ENCODE peak calls at places on chromosomes 1 and 21, in six cellular contexts. One of them, this sample, is unnamed.
A peak's percentile ranks its signal among the peaks of the same experiment; 100 is the strongest.

GRCh38 chr1:32924881-32925344 is 23.7 kb upstream of the TMEM54 start:
- DNase-seq in astrocyte: no peak
- DNase-seq in PC-3: no peak
- DNase-seq in IMR-90: no peak
- DNase-seq in fibroblast of lung: no peak
- DNase-seq in HCT116: no peak
- DNase-seq in this sample: no peak

GRCh38 chr1:232471250-232471649 is 158.7 kb downstream of the SIPA1L2 start:
- DNase-seq in astrocyte: no peak
- DNase-seq in PC-3: peak; percentile 83
- DNase-seq in IMR-90: no peak
- DNase-seq in fibroblast of lung: no peak
- DNase-seq in HCT116: no peak
- DNase-seq in this sample: no peak

GRCh38 chr1:76048194-76048593 is 26.4 kb upstream of the ST6GALNAC3 start:
- DNase-seq in astrocyte: no peak
- DNase-seq in PC-3: no peak
- DNase-seq in IMR-90: no peak
- DNase-seq in fibroblast of lung: no peak
- DNase-seq in HCT116: no peak
- DNase-seq in this sample: no peak

GRCh38 chr21:32886339-32886738 is 114.8 kb upstream of the PAXBP1 start:
- DNase-seq in astrocyte: no peak
- DNase-seq in PC-3: peak; percentile 9
- DNase-seq in IMR-90: no peak
- DNase-seq in fibroblast of lung: no peak
- DNase-seq in HCT116: no peak
- DNase-seq in this sample: no peak

GRCh38 chr1:215001419-215002021 is 81.0 kb upstream of the KCNK2 start:
- DNase-seq in astrocyte: no peak
- DNase-seq in PC-3: no peak
- DNase-seq in IMR-90: no peak
- DNase-seq in fibroblast of lung: no peak
- DNase-seq in HCT116: no peak
- DNase-seq in this sample: no peak

GRCh38 chr1:118627435-118627834 is 360.7 kb downstream of the TBX15 start:
- DNase-seq in astrocyte: no peak
- DNase-seq in PC-3: no peak
- DNase-seq in IMR-90: no peak
- DNase-seq in fibroblast of lung: no peak
- DNase-seq in HCT116: no peak
- DNase-seq in this sample: no peak

GRCh38 chr1:161096514-161096913 is 1.6 kb upstream of the KLHDC9 start:
- DNase-seq in astrocyte: no peak
- DNase-seq in PC-3: peak; percentile 44
- DNase-seq in IMR-90: peak; percentile 54
- DNase-seq in fibroblast of lung: peak; percentile 91
- DNase-seq in HCT116: no peak
- DNase-seq in this sample: no peak

GRCh38 chr1:51644533-51645197 is 27.8 kb downstream of the OSBPL9 start:
- DNase-seq in astrocyte: peak; percentile 88
- DNase-seq in PC-3: peak; percentile 75
- DNase-seq in IMR-90: peak; percentile 85
- DNase-seq in fibroblast of lung: peak; percentile 73
- DNase-seq in HCT116: peak; percentile 48
- DNase-seq in this sample: no peak

GRCh38 chr1:107132195-107132594 is 8.6 kb upstream of the NTNG1 start:
- DNase-seq in astrocyte: no peak
- DNase-seq in PC-3: no peak
- DNase-seq in IMR-90: no peak
- DNase-seq in fibroblast of lung: no peak
- DNase-seq in HCT116: no peak
- DNase-seq in this sample: no peak

GRCh38 chr1:64801851-64802523 is 57.1 kb downstream of the RAVER2 start:
- DNase-seq in astrocyte: no peak
- DNase-seq in PC-3: no peak
- DNase-seq in IMR-90: no peak
- DNase-seq in fibroblast of lung: no peak
- DNase-seq in HCT116: no peak
- DNase-seq in this sample: no peak

GRCh38 chr21:44199448-44199847 is 41.3 kb downstream of the ICOSLG start:
- DNase-seq in astrocyte: no peak
- DNase-seq in PC-3: peak; percentile 0
- DNase-seq in IMR-90: no peak
- DNase-seq in fibroblast of lung: no peak
- DNase-seq in HCT116: no peak
- DNase-seq in this sample: no peak

GRCh38 chr21:36757246-36757645 is 58.3 kb downstream of the SIM2 start:
- DNase-seq in astrocyte: no peak
- DNase-seq in PC-3: no peak
- DNase-seq in IMR-90: no peak
- DNase-seq in fibroblast of lung: no peak
- DNase-seq in HCT116: no peak
- DNase-seq in this sample: no peak
- TF ChIP-seq CTCF in astrocyte: no peak
- TF ChIP-seq CTCF in PC-3: no peak
- TF ChIP-seq CTCF in IMR-90: no peak
- TF ChIP-seq CTCF in fibroblast of lung: no peak
- TF ChIP-seq CTCF in HCT116: no peak
- TF ChIP-seq CTCF in this sample: no peak

GRCh38 chr1:24177161-24177560 is 9.9 kb downstream of the IFNLR1 start:
- DNase-seq in astrocyte: no peak
- DNase-seq in PC-3: no peak
- DNase-seq in IMR-90: no peak
- DNase-seq in fibroblast of lung: no peak
- DNase-seq in HCT116: no peak
- DNase-seq in this sample: no peak
- H2AFZ ChIP-seq in astrocyte: no peak overlapping the region
- H2AFZ ChIP-seq in PC-3: no peak overlapping the region
- H2AFZ ChIP-seq in IMR-90: no peak overlapping the region
- H2AFZ ChIP-seq in fibroblast of lung: no peak overlapping the region
- H2AFZ ChIP-seq in HCT116: no peak overlapping the region
- H2AFZ ChIP-seq in this sample: no peak overlapping the region

GRCh38 chr1:178487070-178487615 is 9.6 kb downstream of the CLEC20A start:
- DNase-seq in astrocyte: no peak
- DNase-seq in PC-3: no peak
- DNase-seq in IMR-90: no peak
- DNase-seq in fibroblast of lung: no peak
- DNase-seq in HCT116: no peak
- DNase-seq in this sample: no peak
- H3K4me3 ChIP-seq in astrocyte: no peak overlapping the region
- H3K4me3 ChIP-seq in PC-3: no peak overlapping the region
- H3K4me3 ChIP-seq in IMR-90: no peak overlapping the region
- H3K4me3 ChIP-seq in fibroblast of lung: peak overlapping the region; percentile 4
- H3K4me3 ChIP-seq in HCT116: no peak overlapping the region
- H3K4me3 ChIP-seq in this sample: no peak overlapping the region

GRCh38 chr21:41674433-41674832 is 92.4 kb downstream of the RIPK4 start:
- DNase-seq in astrocyte: no peak
- DNase-seq in PC-3: no peak
- DNase-seq in IMR-90: no peak
- DNase-seq in fibroblast of lung: no peak
- DNase-seq in HCT116: no peak
- DNase-seq in this sample: no peak

GRCh38 chr21:41671859-41672542 is 94.9 kb downstream of the RIPK4 start:
- DNase-seq in astrocyte: no peak
- DNase-seq in PC-3: no peak
- DNase-seq in IMR-90: no peak
- DNase-seq in fibroblast of lung: no peak
- DNase-seq in HCT116: no peak
- DNase-seq in this sample: no peak

GRCh38 chr21:41673071-41673470 is 93.8 kb downstream of the RIPK4 start:
- DNase-seq in astrocyte: no peak
- DNase-seq in PC-3: no peak
- DNase-seq in IMR-90: no peak
- DNase-seq in fibroblast of lung: no peak
- DNase-seq in HCT116: no peak
- DNase-seq in this sample: no peak

GRCh38 chr21:41672543-41672915 is 94.3 kb downstream of the RIPK4 start:
- DNase-seq in astrocyte: no peak
- DNase-seq in PC-3: no peak
- DNase-seq in IMR-90: no peak
- DNase-seq in fibroblast of lung: no peak
- DNase-seq in HCT116: no peak
- DNase-seq in this sample: no peak

GRCh38 chr21:41673596-41674335 is 93.1 kb downstream of the RIPK4 start:
- DNase-seq in astrocyte: no peak
- DNase-seq in PC-3: no peak
- DNase-seq in IMR-90: no peak
- DNase-seq in fibroblast of lung: no peak
- DNase-seq in HCT116: no peak
- DNase-seq in this sample: no peak
- TF ChIP-seq CTCF in astrocyte: no peak
- TF ChIP-seq CTCF in PC-3: no peak
- TF ChIP-seq CTCF in IMR-90: no peak
- TF ChIP-seq CTCF in fibroblast of lung: no peak
- TF ChIP-seq CTCF in HCT116: no peak
- TF ChIP-seq CTCF in this sample: no peak

DNA sequence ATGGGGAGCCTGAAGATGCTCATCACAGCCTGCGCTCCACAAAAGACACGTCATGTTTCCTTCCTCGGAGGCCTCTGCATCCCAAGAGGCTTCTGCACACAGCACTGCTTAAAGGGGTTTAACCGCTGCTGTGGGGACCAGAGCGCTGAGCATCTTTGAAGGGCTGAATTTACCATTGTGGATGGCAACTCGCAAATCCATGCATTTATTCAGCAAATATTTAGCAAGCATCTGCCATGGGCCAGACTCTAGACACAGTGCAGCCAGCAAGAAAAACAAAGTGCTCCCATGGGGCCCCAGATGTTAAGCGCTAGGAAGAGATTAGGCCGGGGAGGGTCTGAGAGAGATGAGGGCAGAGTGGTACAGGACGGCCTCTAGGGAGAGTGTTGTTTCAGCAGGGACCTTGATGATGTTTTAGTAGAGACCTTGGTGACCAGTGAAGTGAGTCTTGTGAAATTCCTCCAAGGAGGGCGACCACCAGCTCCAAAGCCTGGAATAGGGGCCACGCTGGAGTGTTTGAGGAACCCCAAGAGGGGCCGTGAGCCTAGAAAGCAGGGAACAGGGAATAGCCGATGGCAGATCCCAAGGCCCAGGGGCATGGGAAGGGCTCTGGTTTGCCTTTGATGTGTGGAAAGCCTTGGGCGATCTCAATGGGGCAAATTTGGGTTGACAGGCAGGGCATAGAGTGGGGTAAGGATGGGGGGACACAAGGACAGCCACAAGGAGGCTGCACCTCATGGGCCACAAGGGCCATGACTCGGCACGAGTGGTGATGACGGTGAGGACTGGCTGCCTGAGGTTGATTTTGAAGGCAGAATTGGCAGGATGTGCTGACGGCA is 1.7 kb upstream of the TMPRSS3 start:
- DNase-seq in astrocyte: no peak
- DNase-seq in PC-3: no peak
- DNase-seq in IMR-90: no peak
- DNase-seq in fibroblast of lung: no peak
- DNase-seq in HCT116: no peak
- DNase-seq in this sample: no peak
- H2AFZ ChIP-seq in astrocyte: no peak overlapping the region
- H2AFZ ChIP-seq in PC-3: no peak overlapping the region
- H2AFZ ChIP-seq in IMR-90: no peak overlapping the region
- H2AFZ ChIP-seq in fibroblast of lung: no peak overlapping the region
- H2AFZ ChIP-seq in HCT116: no peak overlapping the region
- H2AFZ ChIP-seq in this sample: no peak overlapping the region

DNA sequence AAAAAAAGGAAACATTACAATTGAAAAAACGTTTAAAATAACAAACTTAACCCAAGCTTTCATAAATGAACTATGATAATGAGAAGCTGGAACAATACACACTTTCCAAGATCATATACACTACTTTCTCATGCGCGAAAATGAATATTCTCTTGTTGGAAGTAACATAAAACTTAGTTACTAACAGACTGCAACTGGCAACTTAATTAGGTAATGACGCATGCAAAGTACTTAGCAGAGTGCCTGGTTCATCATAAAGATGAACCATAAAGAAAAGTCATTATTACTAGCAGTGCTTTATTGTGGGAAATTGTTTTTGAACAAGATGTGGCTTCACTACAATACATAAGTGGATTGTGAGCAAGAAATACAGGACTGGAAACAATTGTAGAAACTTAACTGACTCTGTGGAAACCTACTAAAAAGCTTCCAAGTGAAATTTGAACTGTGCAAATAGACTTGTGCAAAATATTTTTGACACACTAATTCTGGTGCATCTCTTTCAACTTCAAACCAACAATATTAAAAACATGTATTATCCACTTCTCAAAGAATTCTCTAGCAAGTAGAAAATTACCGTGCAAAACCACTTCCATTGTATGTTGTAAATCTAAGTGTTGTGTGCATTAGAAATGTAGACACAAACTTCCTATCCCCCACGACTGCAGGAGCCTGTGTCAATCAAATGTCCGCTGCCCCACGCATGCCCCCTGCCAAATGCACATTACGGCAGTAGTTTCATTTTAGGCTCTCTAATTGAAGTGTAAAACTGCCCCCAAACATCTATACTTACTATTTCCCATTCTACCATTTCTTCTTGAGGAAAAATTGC is 2.0 kb downstream of the ARHGAP29 start:
- DNase-seq in astrocyte: no peak
- DNase-seq in PC-3: peak; percentile 46
- DNase-seq in IMR-90: no peak
- DNase-seq in fibroblast of lung: no peak
- DNase-seq in HCT116: no peak
- DNase-seq in this sample: no peak
- H3K4me3 ChIP-seq in astrocyte: peak overlapping the region; percentile 91
- H3K4me3 ChIP-seq in PC-3: peak overlapping the region; percentile 96
- H3K4me3 ChIP-seq in IMR-90: peak overlapping the region; percentile 60
- H3K4me3 ChIP-seq in fibroblast of lung: peak overlapping the region; percentile 71
- H3K4me3 ChIP-seq in HCT116: peak overlapping the region; percentile 76
- H3K4me3 ChIP-seq in this sample: peak overlapping the region; percentile 87

GRCh38 chr1:27475707-27476106 is 14.3 kb downstream of the WASF2 start:
- DNase-seq in astrocyte: no peak
- DNase-seq in PC-3: no peak
- DNase-seq in IMR-90: no peak
- DNase-seq in fibroblast of lung: no peak
- DNase-seq in HCT116: no peak
- DNase-seq in this sample: no peak
- TF ChIP-seq CTCF in astrocyte: no peak
- TF ChIP-seq CTCF in PC-3: no peak
- TF ChIP-seq CTCF in IMR-90: no peak
- TF ChIP-seq CTCF in fibroblast of lung: no peak
- TF ChIP-seq CTCF in HCT116: no peak
- TF ChIP-seq CTCF in this sample: no peak

GRCh38 chr1:150321826-150322166 is 463 bp downstream of the PRPF3 start:
- DNase-seq in astrocyte: no peak
- DNase-seq in PC-3: no peak
- DNase-seq in IMR-90: no peak
- DNase-seq in fibroblast of lung: no peak
- DNase-seq in HCT116: no peak
- DNase-seq in this sample: no peak

GRCh38 chr1:150322310-150322709 is 977 bp downstream of the PRPF3 start:
- DNase-seq in astrocyte: no peak
- DNase-seq in PC-3: no peak
- DNase-seq in IMR-90: peak; percentile 15
- DNase-seq in fibroblast of lung: peak; percentile 27
- DNase-seq in HCT116: no peak
- DNase-seq in this sample: peak; percentile 67

DNA sequence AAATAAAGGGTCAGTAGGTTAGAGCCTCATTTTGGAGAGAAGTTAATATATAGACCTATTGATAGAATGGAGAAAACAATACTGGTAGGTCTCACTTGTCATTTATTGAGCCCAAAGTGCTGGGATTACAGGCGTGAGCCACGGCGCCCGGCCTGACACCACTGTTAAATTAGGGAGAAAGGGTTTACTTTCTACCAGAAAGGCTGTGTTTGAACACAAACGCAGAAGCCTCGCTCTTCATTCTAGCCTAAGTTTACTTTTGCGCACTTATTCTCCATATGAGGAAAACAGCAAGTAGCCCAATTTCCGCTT is 710 bp upstream of the PRPF3 start:
- DNase-seq in astrocyte: no peak
- DNase-seq in PC-3: peak; percentile 9
- DNase-seq in IMR-90: no peak
- DNase-seq in fibroblast of lung: no peak
- DNase-seq in HCT116: no peak
- DNase-seq in this sample: no peak
- H2AFZ ChIP-seq in astrocyte: peak overlapping the region; percentile 56
- H2AFZ ChIP-seq in PC-3: peak overlapping the region; percentile 79
- H2AFZ ChIP-seq in IMR-90: peak overlapping the region; percentile 73
- H2AFZ ChIP-seq in fibroblast of lung: peak overlapping the region; percentile 19
- H2AFZ ChIP-seq in HCT116: no peak overlapping the region
- H2AFZ ChIP-seq in this sample: peak overlapping the region; percentile 92

This sample was measured in PC-9.